ENCODE peak calls at places on chromosome 21, in four cellular contexts. U is mesenchymal stem cell, V is fibroblast of pulmonary artery, E is type B pancreatic cell. C is an unnamed sample.

GRCh38 chr21:44765231-44766013 is 36.2 kb downstream of the UBE2G2 start:
- DNase-seq in U (no peak), E (no peak), V (no peak), C (peak)

GRCh38 chr21:42760977-42761751 is 107.7 kb downstream of the PDE9A start:
- DNase-seq in E (no peak), V (no peak), U (no peak), C (no peak)

GRCh38 chr21:32393677-32394001 is 827 bp upstream of the URB1 start:
- DNase-seq in E (no peak), V (no peak), U (no peak), C (no peak)

GRCh38 chr21:33302055-33302454 is 22.7 kb upstream of the IFNAR1 start:
- DNase-seq in U (no peak), V (no peak), E (no peak), C (no peak)

GRCh38 chr21:45129231-45129923 is 55.0 kb downstream of the ADARB1 start:
- DNase-seq in U (peak), V (no peak), E (no peak), C (no peak)

GRCh38 chr21:37675202-37675801 is 241.0 kb downstream of the KCNJ6 start:
- DNase-seq in E (peak), U (peak), V (peak), C (peak)

GRCh38 chr21:17828223-17828622 is 9.1 kb upstream of the C21orf91 start:
- DNase-seq in V (peak), U (peak), E (no peak), C (peak)

GRCh38 chr21:36032647-36033406 is 27.5 kb downstream of the SETD4 start:
- DNase-seq in V (no peak), E (no peak), U (no peak), C (no peak)

GRCh38 chr21:32611471-32611997 is 643 bp downstream of the CFAP298 start:
- DNase-seq in U (peak), E (peak), V (peak), C (peak)

GRCh38 chr21:42546433-42546832 is 32.8 kb downstream of the SLC37A1 start:
- DNase-seq in E (no peak), V (no peak), U (no peak), C (no peak)